ENCODE peak calls at places on chromosome 4, in six cellular contexts. One of them, this sample, is unnamed. For H3K4me1, the result is how much of the 10 kb centered on the place peaks cover.

GRCh38 chr4:82715731-82716617 is 82.6 kb downstream of the SCD5 start:
- DNase-seq in tibial nerve: no peak
- DNase-seq in cardiac muscle cell: peak
- DNase-seq in ovary: no peak
- DNase-seq in GM23338: no peak
- DNase-seq in fibroblast of lung: no peak
- DNase-seq in this sample: peak

GRCh38 chr4:137367608-137368007 is 164.7 kb downstream of the PCDH18 start:
- DNase-seq in GM23338: no peak
- DNase-seq in ovary: no peak
- DNase-seq in fibroblast of lung: peak
- DNase-seq in tibial nerve: no peak
- DNase-seq in cardiac muscle cell: peak
- DNase-seq in this sample: no peak

GRCh38 chr4:8688041-8688907 is 95.7 kb downstream of the CPZ start:
- DNase-seq in fibroblast of lung: no peak
- DNase-seq in cardiac muscle cell: peak
- DNase-seq in GM23338: peak
- DNase-seq in tibial nerve: peak
- DNase-seq in ovary: no peak
- DNase-seq in this sample: no peak

GRCh38 chr4:82957045-82957444 is 53.6 kb downstream of the LIN54 start:
- DNase-seq in tibial nerve: no peak
- DNase-seq in fibroblast of lung: no peak
- DNase-seq in GM23338: no peak
- DNase-seq in ovary: no peak
- DNase-seq in cardiac muscle cell: no peak
- DNase-seq in this sample: no peak

GRCh38 chr4:35934370-35934981 is 309.8 kb downstream of the ARAP2 start:
- DNase-seq in fibroblast of lung: peak
- DNase-seq in cardiac muscle cell: peak
- DNase-seq in GM23338: peak
- DNase-seq in ovary: no peak
- DNase-seq in tibial nerve: no peak
- DNase-seq in this sample: no peak

GRCh38 chr4:176195184-176195978 is at the start of gene SPATA4:
- DNase-seq in cardiac muscle cell: peak
- DNase-seq in fibroblast of lung: peak
- DNase-seq in ovary: peak
- DNase-seq in tibial nerve: peak
- DNase-seq in GM23338: peak
- DNase-seq in this sample: peak

GRCh38 chr4:153497988-153498967 is 32.1 kb downstream of the TMEM131L start:
- DNase-seq in cardiac muscle cell: peak
- DNase-seq in GM23338: no peak
- DNase-seq in fibroblast of lung: peak
- DNase-seq in ovary: no peak
- DNase-seq in tibial nerve: no peak
- DNase-seq in this sample: no peak

GRCh38 chr4:67928547-67928946 is 34.7 kb downstream of the TMPRSS11A start:
- DNase-seq in GM23338: no peak
- DNase-seq in tibial nerve: no peak
- DNase-seq in ovary: no peak
- DNase-seq in cardiac muscle cell: no peak
- DNase-seq in fibroblast of lung: no peak
- DNase-seq in this sample: no peak

GRCh38 chr4:126465341-126465740 is 1150.6 kb downstream of the FAT4 start:
- DNase-seq in tibial nerve: no peak
- DNase-seq in ovary: no peak
- DNase-seq in cardiac muscle cell: peak
- DNase-seq in GM23338: no peak
- DNase-seq in fibroblast of lung: peak
- DNase-seq in this sample: no peak

GRCh38 chr4:120400441-120400840 is 333.8 kb upstream of the MAD2L1 start:
- DNase-seq in fibroblast of lung: no peak
- DNase-seq in cardiac muscle cell: no peak
- DNase-seq in GM23338: no peak
- DNase-seq in ovary: no peak
- DNase-seq in tibial nerve: no peak
- DNase-seq in this sample: no peak

GRCh38 chr4:33061727-33062126 is 2341.6 kb downstream of the PCDH7 start:
- DNase-seq in ovary: no peak
- DNase-seq in GM23338: no peak
- DNase-seq in cardiac muscle cell: no peak
- DNase-seq in tibial nerve: no peak
- DNase-seq in fibroblast of lung: no peak
- DNase-seq in this sample: no peak

GRCh38 chr4:54539500-54540029 is 118.2 kb upstream of the KIT start:
- DNase-seq in ovary: peak
- DNase-seq in cardiac muscle cell: peak
- DNase-seq in GM23338: peak
- DNase-seq in tibial nerve: peak
- DNase-seq in fibroblast of lung: peak
- DNase-seq in this sample: peak

GRCh38 chr4:4948370-4948769 is 70.9 kb downstream of the CYTL1 start:
- DNase-seq in cardiac muscle cell: no peak
- DNase-seq in GM23338: no peak
- DNase-seq in tibial nerve: no peak
- DNase-seq in fibroblast of lung: no peak
- DNase-seq in ovary: no peak
- DNase-seq in this sample: no peak

GRCh38 chr4:179196511-179196910 is 1754.3 kb upstream of the AGA start:
- DNase-seq in cardiac muscle cell: no peak
- DNase-seq in ovary: no peak
- DNase-seq in fibroblast of lung: peak
- DNase-seq in tibial nerve: no peak
- DNase-seq in GM23338: peak
- DNase-seq in this sample: no peak

GRCh38 chr4:70306101-70306500 is 28.7 kb upstream of the CABS1 start:
- DNase-seq in tibial nerve: no peak
- DNase-seq in fibroblast of lung: no peak
- DNase-seq in ovary: no peak
- DNase-seq in cardiac muscle cell: no peak
- DNase-seq in GM23338: no peak
- DNase-seq in this sample: no peak

DNA sequence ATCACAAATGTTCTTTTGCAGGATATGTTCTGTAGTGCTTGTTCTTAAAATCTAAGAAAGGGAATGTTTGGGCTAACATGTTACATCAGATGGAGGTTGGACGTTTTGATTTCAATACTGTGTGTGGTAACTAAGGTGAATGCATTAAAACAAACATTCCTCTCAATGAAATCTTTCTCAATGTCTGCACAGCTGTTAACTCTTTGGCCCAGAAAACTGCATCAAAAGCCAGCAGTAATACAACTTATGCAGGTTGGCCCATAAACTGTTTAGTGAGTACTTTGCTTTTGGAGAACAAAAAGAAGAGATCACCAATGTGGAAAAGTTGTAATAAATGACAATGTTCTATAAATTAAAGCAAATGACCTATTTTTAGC is 18.1 kb downstream of the ARSJ start:
- DNase-seq in fibroblast of lung: peak
- DNase-seq in tibial nerve: no peak
- DNase-seq in ovary: no peak
- DNase-seq in cardiac muscle cell: peak
- DNase-seq in GM23338: no peak
- DNase-seq in this sample: no peak
- H3K4me1 ChIP-seq in fibroblast of lung: under half
- H3K4me1 ChIP-seq in tibial nerve: under half
- H3K4me1 ChIP-seq in ovary: under half
- H3K4me1 ChIP-seq in cardiac muscle cell: under half
- H3K4me1 ChIP-seq in GM23338: under half
- H3K4me1 ChIP-seq in this sample: half or more

DNA sequence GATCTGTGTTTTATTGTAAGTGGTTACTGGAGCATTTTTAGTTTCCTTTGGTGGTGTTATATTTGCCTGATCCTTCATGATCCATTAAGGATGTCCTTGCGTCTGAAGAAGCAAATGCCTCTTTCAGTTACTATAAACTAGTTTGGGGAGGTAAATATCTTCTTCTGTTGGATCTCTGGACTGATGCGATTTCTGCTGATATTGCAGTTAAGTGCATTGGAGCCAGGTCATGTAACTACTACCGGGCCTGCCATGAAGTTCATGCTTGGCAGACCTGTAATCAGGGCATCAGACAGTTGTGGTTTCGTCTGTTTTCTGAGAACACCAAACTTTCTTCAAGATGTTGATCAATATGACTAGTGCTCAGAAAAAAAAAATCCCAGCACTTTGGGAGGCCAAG is 22.9 kb downstream of the ZNF718 start:
- DNase-seq in fibroblast of lung: no peak
- DNase-seq in ovary: no peak
- DNase-seq in tibial nerve: no peak
- DNase-seq in cardiac muscle cell: no peak
- DNase-seq in GM23338: no peak
- DNase-seq in this sample: no peak
- H3K4me3 ChIP-seq in fibroblast of lung: no peak
- H3K4me3 ChIP-seq in ovary: no peak
- H3K4me3 ChIP-seq in tibial nerve: no peak
- H3K4me3 ChIP-seq in cardiac muscle cell: no peak
- H3K4me3 ChIP-seq in GM23338: no peak
- H3K4me3 ChIP-seq in this sample: no peak

GRCh38 chr4:26431461-26432165 is 58.7 kb downstream of the CCKAR start:
- DNase-seq in fibroblast of lung: peak
- DNase-seq in tibial nerve: no peak
- DNase-seq in cardiac muscle cell: no peak
- DNase-seq in ovary: no peak
- DNase-seq in GM23338: no peak
- DNase-seq in this sample: no peak
- TF ChIP-seq CTCF in fibroblast of lung: no peak
- TF ChIP-seq CTCF in tibial nerve: no peak
- TF ChIP-seq CTCF in cardiac muscle cell: no peak
- TF ChIP-seq CTCF in ovary: no peak
- TF ChIP-seq CTCF in GM23338: no peak
- TF ChIP-seq CTCF in this sample: no peak

DNA sequence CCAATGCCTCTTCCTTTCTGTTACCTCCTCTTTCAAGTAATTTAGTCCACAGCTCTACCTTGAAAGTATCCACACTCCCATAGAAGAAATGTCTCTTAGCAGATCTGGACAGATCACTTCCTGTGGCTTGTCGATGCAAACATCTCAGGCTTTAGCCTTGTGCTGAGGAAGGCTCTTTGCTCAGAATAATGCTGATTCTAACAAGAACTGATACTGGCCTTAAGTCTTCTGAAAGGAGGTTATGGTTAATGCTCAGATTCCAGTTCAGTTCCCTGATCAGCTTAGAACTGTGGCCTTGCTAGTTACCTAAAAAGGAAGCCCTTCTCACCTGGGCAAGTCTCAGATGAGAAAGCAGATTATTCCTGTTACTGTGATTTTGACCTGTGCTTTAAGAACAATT is 230.1 kb upstream of the FAT4 start:
- DNase-seq in cardiac muscle cell: no peak
- DNase-seq in GM23338: no peak
- DNase-seq in ovary: no peak
- DNase-seq in fibroblast of lung: no peak
- DNase-seq in tibial nerve: no peak
- DNase-seq in this sample: no peak
- H3K4me1 ChIP-seq in cardiac muscle cell: under half
- H3K4me1 ChIP-seq in GM23338: under half
- H3K4me1 ChIP-seq in ovary: under half
- H3K4me1 ChIP-seq in fibroblast of lung: under half
- H3K4me1 ChIP-seq in tibial nerve: under half
- H3K4me1 ChIP-seq in this sample: under half

GRCh38 chr4:80335554-80336358 is at the start of gene CFAP299:
- DNase-seq in GM23338: peak
- DNase-seq in fibroblast of lung: peak
- DNase-seq in cardiac muscle cell: peak
- DNase-seq in tibial nerve: peak
- DNase-seq in ovary: peak
- DNase-seq in this sample: peak
- H3K4me3 ChIP-seq in GM23338: peak
- H3K4me3 ChIP-seq in fibroblast of lung: peak
- H3K4me3 ChIP-seq in cardiac muscle cell: peak
- H3K4me3 ChIP-seq in tibial nerve: peak
- H3K4me3 ChIP-seq in ovary: peak
- H3K4me3 ChIP-seq in this sample: peak

DNA sequence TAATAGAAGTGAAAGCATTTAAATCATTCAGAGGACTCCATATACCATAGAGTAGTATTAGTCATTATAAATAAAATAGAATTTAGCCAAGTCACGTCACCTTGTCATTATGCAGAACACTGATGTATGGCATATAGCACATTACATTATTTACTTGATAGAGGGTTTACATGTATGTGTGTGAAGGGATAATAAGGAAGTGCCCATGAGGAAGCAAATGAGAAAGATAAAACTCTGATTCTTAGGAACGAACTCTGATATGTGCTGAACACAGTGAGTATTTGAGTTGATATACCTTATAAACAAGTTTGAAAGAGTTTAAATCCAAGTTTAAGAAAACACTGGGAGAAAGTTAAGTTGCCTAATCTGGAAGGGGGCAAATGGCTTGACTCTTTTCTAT is 160.5 kb upstream of the NDST3 start:
- DNase-seq in fibroblast of lung: no peak
- DNase-seq in GM23338: no peak
- DNase-seq in cardiac muscle cell: no peak
- DNase-seq in ovary: no peak
- DNase-seq in tibial nerve: no peak
- DNase-seq in this sample: no peak
- TF ChIP-seq CTCF in fibroblast of lung: no peak
- TF ChIP-seq CTCF in GM23338: no peak
- TF ChIP-seq CTCF in cardiac muscle cell: no peak
- TF ChIP-seq CTCF in ovary: no peak
- TF ChIP-seq CTCF in tibial nerve: no peak
- TF ChIP-seq CTCF in this sample: no peak

This sample was measured in Caco-2.